ENCODE peak calls at places on chromosome 1, in four cellular contexts. O is K562, Z is SK-N-SH, D is GM12878. J is an unnamed sample.

GRCh38 chr1:56064705-56065104 is 514.7 kb downstream of the PLPP3 start:
- DNase-seq in D (no peak), O (no peak), Z (no peak), J (no peak)

GRCh38 chr1:25572107-25572506 is 28.7 kb downstream of the LDLRAP1 start:
- DNase-seq in D (no peak), O (no peak), Z (no peak), J (no peak)

GRCh38 chr1:19385869-19386591 is 73.9 kb downstream of the SLC66A1 start:
- DNase-seq in O (no peak), Z (no peak), D (no peak), J (peak; percentile 78)

GRCh38 chr1:38789498-38790169 is 69.9 kb downstream of the RRAGC start:
- DNase-seq in D (no peak), O (peak; percentile 71), Z (peak; percentile 61), J (peak; percentile 5)

GRCh38 chr1:226569879-226570547 is 21.4 kb downstream of the STUM start:
- DNase-seq in O (peak; percentile 72), D (no peak), Z (peak; percentile 72), J (peak; percentile 16)

GRCh38 chr1:94919241-94920030 is 7.5 kb downstream of the CNN3 start:
- DNase-seq in O (no peak), D (no peak), Z (no peak), J (no peak)

GRCh38 chr1:91768786-91769697 is 116.9 kb downstream of the TGFBR3 start:
- DNase-seq in Z (no peak), D (no peak), O (peak; percentile 48), J (no peak)

GRCh38 chr1:27656157-27656893 is 15.7 kb downstream of the IFI6 start:
- DNase-seq in Z (no peak), D (no peak), O (no peak), J (no peak)

GRCh38 chr1:82492168-82492567 is 691.4 kb downstream of the ADGRL2 start:
- DNase-seq in D (no peak), Z (no peak), O (no peak), J (no peak)

GRCh38 chr1:194014004-194014403 is 827.6 kb upstream of the B3GALT2 start:
- DNase-seq in Z (no peak), D (no peak), O (no peak), J (no peak)

GRCh38 chr1:9389969-9390368 is 97.3 kb downstream of the SPSB1 start:
- DNase-seq in O (no peak), D (no peak), Z (no peak), J (no peak)

GRCh38 chr1:9388628-9389184 is 96.0 kb downstream of the SPSB1 start:
- DNase-seq in Z (no peak), O (peak; percentile 53), D (no peak), J (no peak)

GRCh38 chr1:9395031-9395430 is 102.3 kb downstream of the SPSB1 start:
- DNase-seq in D (no peak), O (no peak), Z (no peak), J (no peak)

GRCh38 chr1:9394010-9394409 is 101.3 kb downstream of the SPSB1 start:
- DNase-seq in D (no peak), O (no peak), Z (no peak), J (no peak)

GRCh38 chr1:9391620-9392019 is 98.9 kb downstream of the SPSB1 start:
- DNase-seq in O (no peak), Z (no peak), D (no peak), J (no peak)
- TF ChIP-seq FOXM1 in O (no peak), Z (no peak), D (no peak), J (no peak)

GRCh38 chr1:11505591-11506538 is 26.9 kb downstream of the DISP3 start:
- DNase-seq in O (no peak), D (no peak), Z (no peak), J (no peak)
- H3K9me3 ChIP-seq in O (no peaks in the 10 kb centered on the region), D (peaks cover 8% of the 10 kb centered on the region), Z (peaks cover 10% of the 10 kb centered on the region), J (peaks cover 39% of the 10 kb centered on the region)

GRCh38 chr1:223503348-223503747 is 110.1 kb downstream of the CCDC185 start:
- DNase-seq in O (no peak), D (no peak), Z (no peak), J (no peak)

GRCh38 chr1:223504741-223505140 is 111.5 kb downstream of the CCDC185 start:
- DNase-seq in D (no peak), Z (no peak), O (no peak), J (no peak)

GRCh38 chr1:223494926-223495645 is 101.9 kb downstream of the CCDC185 start:
- DNase-seq in D (no peak), O (no peak), Z (no peak), J (no peak)

GRCh38 chr1:223496883-223497282 is 103.7 kb downstream of the CCDC185 start:
- DNase-seq in O (no peak), D (no peak), Z (no peak), J (no peak)

DNA sequence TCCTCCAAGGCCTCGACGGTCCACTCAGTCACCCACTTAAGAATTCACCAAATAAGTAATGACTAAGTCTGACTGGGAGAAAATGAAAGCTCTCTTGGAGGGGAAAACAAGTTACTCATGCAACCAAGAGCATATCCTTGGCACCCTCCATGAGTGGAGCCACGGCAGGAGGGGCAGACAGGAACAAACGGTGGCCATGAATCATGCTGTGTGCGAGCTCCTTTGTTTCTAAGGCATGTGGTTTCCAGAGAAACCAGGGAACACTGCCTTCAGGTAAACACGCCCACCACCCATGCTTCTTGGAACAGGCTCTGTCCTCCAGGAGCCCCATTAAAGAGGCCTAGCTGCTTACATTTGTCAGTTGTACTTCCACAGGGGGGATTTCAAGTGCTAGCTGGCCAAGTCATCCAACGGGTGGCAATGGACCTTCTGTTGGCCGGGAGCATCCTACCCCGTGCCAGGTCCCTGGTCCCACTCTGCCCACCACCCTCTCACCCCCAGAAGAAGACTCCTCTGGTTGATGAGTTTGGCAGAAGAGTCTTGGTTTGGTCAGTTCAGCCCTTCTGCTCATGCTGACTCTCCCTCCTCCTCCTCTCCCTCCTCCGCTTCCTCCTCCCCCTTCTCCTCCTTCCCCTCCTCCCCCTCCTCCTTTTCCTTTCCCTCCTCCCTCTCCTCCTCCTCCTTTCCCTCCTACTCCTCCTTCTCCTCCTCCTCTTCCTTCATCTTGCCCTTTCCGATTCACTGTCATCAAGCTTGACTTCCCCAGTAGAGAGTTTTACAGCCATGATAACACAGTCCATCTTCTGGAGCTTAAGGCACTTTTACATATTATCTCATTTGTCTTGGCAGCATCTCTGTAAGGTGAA is 107.6 kb downstream of the CCDC185 start:
- DNase-seq in O (no peak), Z (no peak), D (no peak), J (no peak)
- TF ChIP-seq FOXM1 in O (no peak), Z (no peak), D (no peak), J (no peak)

DNA sequence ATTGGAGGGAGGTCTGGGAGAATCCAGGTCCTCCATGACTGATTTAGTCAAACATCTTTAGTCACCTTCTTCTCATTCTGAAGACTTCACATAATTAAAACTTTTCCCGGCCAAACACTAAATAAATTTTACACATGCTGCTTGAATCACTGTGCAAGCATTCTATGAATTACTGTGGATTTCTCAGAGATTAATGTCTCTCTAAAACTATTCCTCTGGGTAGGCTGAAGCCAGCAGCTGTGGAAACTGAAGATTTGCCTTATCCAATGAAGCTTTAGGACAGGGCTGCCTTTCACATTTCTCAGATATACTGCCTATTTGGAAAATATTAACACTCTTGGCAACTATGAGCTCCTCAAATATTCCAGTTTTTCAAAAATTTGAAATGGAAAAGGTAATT is 61.7 kb downstream of the JMJD4 start:
- DNase-seq in D (no peak), O (no peak), Z (no peak), J (no peak)
- H3K9me3 ChIP-seq in D (peaks cover 3% of the 10 kb centered on the region), O (no peaks in the 10 kb centered on the region), Z (peaks cover 21% of the 10 kb centered on the region), J (peaks cover 82% of the 10 kb centered on the region)

GRCh38 chr1:65264197-65264929 is 45.0 kb upstream of the DNAJC6 start:
- DNase-seq in O (no peak), Z (peak; percentile 70), D (no peak), J (no peak)
- TF ChIP-seq FOXM1 in O (no peak), Z (no peak), D (no peak), J (no peak)

GRCh38 chr1:32758177-32758794 is 55.7 kb upstream of the SYNC start:
- DNase-seq in D (no peak), O (peak; percentile 45), Z (no peak), J (no peak)

GRCh38 chr1:32757213-32757895 is 54.8 kb upstream of the SYNC start:
- DNase-seq in Z (no peak), D (no peak), O (peak; percentile 93), J (no peak)

GRCh38 chr1:32759997-32760623 is 57.0 kb downstream of the YARS1 start:
- DNase-seq in D (no peak), Z (no peak), O (peak; percentile 55), J (peak; percentile 96)

GRCh38 chr1:32759521-32759980 is 57.0 kb upstream of the SYNC start:
- DNase-seq in D (no peak), Z (no peak), O (no peak), J (peak; percentile 53)

GRCh38 chr1:32758795-32759430 is 56.3 kb upstream of the SYNC start:
- DNase-seq in Z (no peak), D (no peak), O (no peak), J (no peak)
- H3K9me3 ChIP-seq in Z (no peaks in the 10 kb centered on the region), D (no peaks in the 10 kb centered on the region), O (no peaks in the 10 kb centered on the region), J (no peaks in the 10 kb centered on the region)

J was measured in HepG2.